ENCODE peak calls at places on chromosome 3, in four cellular contexts. N is kidney; J is astrocyte of the spinal cord; U is CD8-positive, alpha-beta T cell. L is an unnamed sample.

GRCh38 chr3:133962879-133963278 is 66.8 kb downstream of the SLCO2A1 start:
- DNase-seq in N (no peak), J (peak), U (no peak), L (no peak)

GRCh38 chr3:169664034-169664820 is 715 bp upstream of the MECOM start:
- DNase-seq in U (no peak), J (peak), N (peak), L (no peak)

GRCh38 chr3:25428003-25428861 is at the start of gene RARB:
- DNase-seq in U (no peak), N (peak), J (peak), L (peak)

GRCh38 chr3:138227650-138228049 is 40.5 kb downstream of the ARMC8 start:
- DNase-seq in N (no peak), J (peak), U (no peak), L (no peak)

GRCh38 chr3:135688003-135688402 is 277.5 kb upstream of the PPP2R3A start:
- DNase-seq in U (no peak), J (no peak), N (no peak), L (no peak)

GRCh38 chr3:3821780-3822179 is 22.5 kb downstream of the LRRN1 start:
- DNase-seq in N (no peak), U (no peak), J (no peak), L (no peak)

GRCh38 chr3:52532838-52533622 is 627 bp downstream of the NT5DC2 start:
- DNase-seq in J (peak), N (peak), U (no peak), L (no peak)

GRCh38 chr3:120177151-120177550 is 82.9 kb upstream of the GSK3B start:
- DNase-seq in N (peak), U (no peak), J (peak), L (no peak)

GRCh38 chr3:29202368-29202767 is 78.5 kb upstream of the RBMS3 start:
- DNase-seq in N (no peak), U (no peak), J (peak), L (no peak)

GRCh38 chr3:54427951-54428871 is 305.9 kb downstream of the CACNA2D3 start:
- DNase-seq in U (no peak), J (peak), N (no peak), L (peak)

GRCh38 chr3:48125026-48125704 is 63.1 kb downstream of the CDC25A start:
- DNase-seq in J (peak), N (no peak), U (no peak), L (no peak)

GRCh38 chr3:106403746-106404145 is 534.9 kb upstream of the CBLB start:
- DNase-seq in J (no peak), U (no peak), N (no peak), L (no peak)

GRCh38 chr3:119743921-119744320 is 38.0 kb upstream of the NR1I2 start:
- DNase-seq in J (no peak), U (no peak), N (no peak), L (no peak)

GRCh38 chr3:134807189-134807588 is 12.1 kb downstream of the EPHB1 start:
- DNase-seq in J (no peak), N (no peak), U (no peak), L (no peak)

GRCh38 chr3:56926513-56927282 is 124.9 kb upstream of the ARHGEF3 start:
- DNase-seq in N (no peak), J (peak), U (no peak), L (no peak)

GRCh38 chr3:134066539-134067310 is 37.0 kb upstream of the SLCO2A1 start:
- DNase-seq in N (peak), J (no peak), U (no peak), L (no peak)

GRCh38 chr3:187743195-187744141 is 1.8 kb downstream of the BCL6 start:
- DNase-seq in J (peak), U (no peak), N (peak), L (peak)

GRCh38 chr3:111531446-111531845 is 10.6 kb upstream of the CD96 start:
- DNase-seq in J (peak), N (no peak), U (no peak), L (no peak)

GRCh38 chr3:52237659-52238172 is 1.2 kb downstream of the TWF2 start:
- DNase-seq in J (peak), U (no peak), N (peak), L (no peak)

GRCh38 chr3:132605374-132605792 is 8.3 kb downstream of the ACKR4 start:
- DNase-seq in J (no peak), U (no peak), N (no peak), L (no peak)

GRCh38 chr3:181721369-181721768 is 9.6 kb downstream of the SOX2 start:
- DNase-seq in J (no peak), N (no peak), U (no peak), L (no peak)

GRCh38 chr3:68999605-69000004 is 13.9 kb downstream of the EOGT start:
- DNase-seq in N (no peak), U (no peak), J (no peak), L (no peak)

GRCh38 chr3:72475258-72476138 is 372.7 kb downstream of the SHQ1 start:
- DNase-seq in J (no peak), N (no peak), U (no peak), L (peak)

GRCh38 chr3:9280477-9281219 is 31.2 kb upstream of the SRGAP3 start:
- DNase-seq in U (no peak), J (peak), N (no peak), L (no peak)

GRCh38 chr3:32412887-32413286 is 21.2 kb downstream of the CMTM7 start:
- DNase-seq in N (no peak), U (no peak), J (no peak), L (no peak)

GRCh38 chr3:105118905-105119304 is 247.8 kb upstream of the ALCAM start:
- DNase-seq in N (no peak), U (no peak), J (no peak), L (no peak)

GRCh38 chr3:64190517-64191515 is 34.5 kb downstream of the PRICKLE2 start:
- DNase-seq in N (no peak), U (no peak), J (peak), L (no peak)

GRCh38 chr3:30408105-30408557 is 198.3 kb upstream of the TGFBR2 start:
- DNase-seq in N (no peak), U (no peak), J (peak), L (no peak)

GRCh38 chr3:117692416-117692995 is 982.9 kb downstream of the TUSC7 start:
- DNase-seq in N (no peak), U (no peak), J (peak), L (no peak)

GRCh38 chr3:16404349-16404895 is 109.1 kb downstream of the RFTN1 start:
- DNase-seq in U (no peak), J (no peak), N (no peak), L (no peak)

GRCh38 chr3:155746703-155747102 is 1.8 kb upstream of the PLCH1 start:
- DNase-seq in U (no peak), N (no peak), J (no peak), L (no peak)
- H3K4me3 ChIP-seq in U (no peak), N (no peak), J (no peak), L (no peak)

GRCh38 chr3:44511238-44511567 is 33.7 kb upstream of the ZNF445 start:
- DNase-seq in U (no peak), J (no peak), N (no peak), L (no peak)
- H3K4me3 ChIP-seq in U (peak), J (peak), N (peak), L (peak)

GRCh38 chr3:149217347-149217746 is 4.3 kb downstream of the CP start:
- DNase-seq in N (no peak), U (no peak), J (no peak), L (no peak)
- H3K4me3 ChIP-seq in N (no peak), U (no peak), J (no peak), L (no peak)

DNA sequence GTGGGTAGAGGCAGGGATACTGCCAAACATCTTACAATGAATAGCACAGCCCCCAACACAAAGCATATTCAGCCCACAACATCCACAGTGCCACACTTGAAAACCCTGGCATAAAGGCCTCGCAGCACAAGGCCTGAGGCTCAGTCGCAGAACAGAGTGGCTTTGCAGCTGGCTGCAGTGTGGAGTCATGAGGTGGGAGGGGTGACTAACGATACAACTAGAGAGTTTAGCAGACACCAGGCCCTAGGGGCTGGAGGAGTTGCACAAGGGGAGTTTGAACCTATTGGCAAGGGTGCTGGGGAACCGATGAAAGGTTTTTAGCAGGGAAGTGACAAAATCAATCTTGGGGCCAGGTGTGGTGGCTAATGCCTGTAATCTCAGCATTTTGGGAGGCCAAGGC is 32.1 kb downstream of the GRK7 start:
- DNase-seq in N (no peak), J (no peak), U (no peak), L (no peak)
- H3K4me3 ChIP-seq in N (no peak), J (no peak), U (no peak), L (no peak)

GRCh38 chr3:182794806-182795369 is 1.6 kb downstream of the ATP11B start:
- DNase-seq in N (no peak), J (no peak), U (no peak), L (no peak)
- H3K4me3 ChIP-seq in N (peak), J (peak), U (peak), L (peak)